ENCODE peak calls at places on chromosomes 16 and 17, in ten cellular contexts. K is NCI-H1436; J is EL; R is adipocyte; Q is neural progenitor cell; B is CD4-positive, alpha-beta memory T cell; D is left ventricle myocardium superior; S is T-cell; M is HuH-7; Z is stromal cell of bone marrow. V is an unnamed sample.

GRCh38 chr17:57994436-57994835 is 6.4 kb upstream of the VEZF1 start:
- DNase-seq in J (no peak), K (no peak), Z (no peak), R (no peak), B (no peak), M (no peak), S (no peak), Q (no peak), D (no peak), V (no peak)

GRCh38 chr17:73349138-73349537 is 37.3 kb upstream of the CDC42EP4 start:
- DNase-seq in Q (peak), K (no peak), D (peak), S (no peak), M (no peak), R (no peak), J (no peak), Z (no peak), B (no peak), V (no peak)

GRCh38 chr16:8971416-8971815 is 7.7 kb upstream of the USP7 start:
- DNase-seq in M (no peak), D (no peak), B (no peak), Q (no peak), S (no peak), K (no peak), Z (no peak), J (no peak), R (no peak), V (no peak)

GRCh38 chr17:76674600-76674999 is 31.0 kb upstream of the ST6GALNAC1 start:
- DNase-seq in Q (no peak), D (no peak), J (no peak), S (no peak), R (no peak), B (no peak), Z (no peak), M (no peak), K (no peak), V (no peak)

GRCh38 chr17:60108712-60109111 is 30.0 kb upstream of the HEATR6 start:
- DNase-seq in M (no peak), B (no peak), R (no peak), S (no peak), Q (no peak), Z (no peak), J (no peak), D (no peak), K (no peak), V (no peak)

GRCh38 chr17:9324864-9325263 is 250.8 kb downstream of the STX8 start:
- DNase-seq in B (no peak), Z (no peak), J (no peak), S (no peak), R (no peak), D (no peak), M (peak), K (no peak), Q (no peak), V (no peak)

GRCh38 chr16:351804-352520 is 561 bp downstream of the AXIN1 start:
- DNase-seq in K (no peak), Q (peak), R (peak), M (no peak), B (no peak), J (peak), Z (no peak), S (no peak), D (peak), V (peak)

GRCh38 chr16:17511340-17511739 is 40.6 kb upstream of the XYLT1 start:
- DNase-seq in J (peak), S (no peak), D (no peak), K (no peak), B (no peak), R (peak), Q (no peak), M (no peak), Z (peak), V (peak)

GRCh38 chr16:27401768-27402568 is at the start of gene IL21R:
- DNase-seq in J (peak), Z (peak), M (no peak), S (peak), R (peak), D (peak), Q (peak), B (peak), K (no peak), V (peak)

GRCh38 chr16:49491736-49492089 is 118.1 kb downstream of the C16orf78 start:
- DNase-seq in B (no peak), M (peak), Q (peak), S (no peak), R (no peak), K (no peak), J (no peak), Z (no peak), D (peak), V (no peak)

GRCh38 chr17:78357177-78357586 is 2.7 kb downstream of the SOCS3 start:
- DNase-seq in Q (no peak), K (no peak), S (no peak), R (peak), M (no peak), Z (no peak), B (no peak), J (peak), D (peak), V (peak)

GRCh38 chr16:1082266-1082951 is 9.9 kb downstream of the SSTR5 start:
- DNase-seq in Z (no peak), K (no peak), Q (no peak), R (peak), J (peak), B (no peak), M (no peak), D (no peak), S (no peak), V (no peak)

GRCh38 chr16:89593841-89594240 is 18.3 kb downstream of the CPNE7 start:
- DNase-seq in J (no peak), Q (no peak), M (no peak), B (peak), R (no peak), D (no peak), Z (no peak), K (no peak), S (peak), V (no peak)

GRCh38 chr17:70307430-70307829 is 138.1 kb downstream of the KCNJ2 start:
- DNase-seq in M (no peak), D (peak), J (peak), S (no peak), R (no peak), Q (no peak), B (no peak), Z (no peak), K (no peak), V (peak)

GRCh38 chr16:88977028-88977844 is at the start of gene CBFA2T3:
- DNase-seq in Z (no peak), B (no peak), S (peak), J (peak), M (no peak), R (no peak), D (peak), Q (no peak), K (no peak), V (no peak)

GRCh38 chr16:89060207-89060794 is 33.4 kb upstream of the ACSF3 start:
- DNase-seq in J (no peak), M (no peak), S (peak), K (no peak), B (no peak), Z (no peak), Q (no peak), D (no peak), R (no peak), V (no peak)

GRCh38 chr17:45077643-45078042 is 16.5 kb downstream of the NMT1 start:
- DNase-seq in Z (no peak), S (no peak), Q (no peak), B (no peak), R (no peak), M (no peak), K (no peak), D (no peak), J (no peak), V (no peak)

GRCh38 chr17:3011891-3012290 is 51.5 kb downstream of the OR1D5 start:
- DNase-seq in R (no peak), D (peak), M (no peak), Z (no peak), B (no peak), K (no peak), S (no peak), J (no peak), Q (no peak), V (no peak)

GRCh38 chr17:5780476-5780875 is 196.2 kb upstream of the NLRP1 start:
- DNase-seq in R (peak), B (no peak), Z (peak), J (peak), S (no peak), D (no peak), Q (no peak), M (no peak), K (no peak), V (peak)

GRCh38 chr17:76437467-76438402 is 15.2 kb downstream of the UBE2O start:
- DNase-seq in M (no peak), R (no peak), S (no peak), K (no peak), J (no peak), Z (no peak), Q (no peak), D (no peak), B (no peak), V (no peak)

GRCh38 chr17:50169121-50169764 is 3.4 kb downstream of the SGCA start:
- DNase-seq in R (peak), K (peak), M (peak), B (peak), D (no peak), Q (peak), Z (no peak), S (peak), J (peak), V (peak)

GRCh38 chr16:64539811-64540210 is 582.1 kb downstream of the CDH11 start:
- DNase-seq in Z (no peak), B (no peak), R (no peak), S (no peak), M (no peak), Q (no peak), J (no peak), D (no peak), K (no peak), V (no peak)

GRCh38 chr16:85051710-85052082 is 24.1 kb downstream of the KIAA0513 start:
- DNase-seq in B (no peak), R (no peak), S (no peak), D (no peak), M (no peak), Q (no peak), Z (no peak), J (no peak), K (no peak), V (no peak)

GRCh38 chr16:31484491-31485171 is 1.7 kb downstream of the SLC5A2 start:
- DNase-seq in K (no peak), Q (peak), R (no peak), S (no peak), J (no peak), M (no peak), D (no peak), B (no peak), Z (no peak), V (no peak)

GRCh38 chr17:50550661-50551432 is 3.9 kb downstream of the SPATA20 start:
- DNase-seq in J (peak), Q (peak), Z (peak), S (no peak), D (peak), R (peak), K (peak), M (peak), B (no peak), V (peak)

GRCh38 chr16:17612336-17612735 is 141.6 kb upstream of the XYLT1 start:
- DNase-seq in D (no peak), M (no peak), S (no peak), B (no peak), J (no peak), Z (no peak), R (no peak), Q (no peak), K (no peak), V (no peak)

GRCh38 chr16:89920723-89921122 is 2.1 kb downstream of the MC1R start:
- DNase-seq in D (no peak), Q (no peak), M (no peak), Z (no peak), B (peak), R (peak), K (no peak), J (peak), S (no peak), V (peak)

GRCh38 chr16:6081320-6081976 is 983.9 kb upstream of the EEF2KMT start:
- DNase-seq in M (peak), J (no peak), Z (no peak), R (no peak), S (no peak), D (no peak), K (no peak), Q (peak), B (no peak), V (peak)

GRCh38 chr17:79048826-79049755 is 25.1 kb downstream of the C1QTNF1 start:
- DNase-seq in B (no peak), D (peak), S (no peak), R (no peak), Q (no peak), J (no peak), K (no peak), M (no peak), Z (no peak), V (no peak)

GRCh38 chr16:20515580-20516179 is 60.5 kb downstream of the ACSM2B start:
- DNase-seq in Z (no peak), D (no peak), S (no peak), K (no peak), R (no peak), Q (no peak), M (no peak), J (no peak), B (no peak), V (no peak)

GRCh38 chr17:75549246-75550138 is 24.0 kb downstream of the LLGL2 start:
- DNase-seq in Q (peak), S (no peak), Z (no peak), K (peak), B (no peak), J (no peak), R (no peak), M (peak), D (peak), V (no peak)

GRCh38 chr16:65119905-65120341 is 1.9 kb downstream of the CDH11 start:
- DNase-seq in K (no peak), D (no peak), J (peak), S (no peak), R (peak), B (no peak), M (no peak), Z (no peak), Q (peak), V (peak)

GRCh38 chr17:46832945-46833839 is 14.7 kb upstream of the WNT3 start:
- DNase-seq in K (no peak), B (no peak), R (peak), Q (peak), J (peak), M (no peak), S (no peak), Z (peak), D (peak), V (peak)

GRCh38 chr16:27639588-27640276 is 89.8 kb downstream of the KATNIP start:
- DNase-seq in K (peak), Q (peak), D (no peak), J (peak), M (peak), Z (no peak), R (peak), S (no peak), B (no peak), V (peak)

GRCh38 chr16:76335187-76335974 is 58.2 kb downstream of the CNTNAP4 start:
- DNase-seq in M (no peak), D (no peak), Z (no peak), K (no peak), B (no peak), Q (peak), J (no peak), S (no peak), R (peak), V (no peak)

GRCh38 chr16:70590722-70591438 is 55.5 kb upstream of the IL34 start:
- DNase-seq in Q (no peak), K (no peak), M (no peak), B (no peak), Z (no peak), R (no peak), J (no peak), D (no peak), S (no peak), V (no peak)

V was measured in GM23248.